ENCODE peak calls at places on chromosomes 11 and 22, in seven cellular contexts. W is WTC11, F is NCI-H1092, P is globus pallidus, R is amniotic stem cell, Q is renal cortical epithelial cell, M is T1000. Z is an unnamed sample.

GRCh38 chr22:40628354-40629042 is 8.0 kb downstream of the MRTFA start:
- DNase-seq in F (no peak), R (no peak), Q (peak), P (no peak), M (no peak), W (no peak), Z (no peak)

GRCh38 chr22:33565580-33565995 is 354.7 kb downstream of the LARGE1 start:
- DNase-seq in R (no peak), M (no peak), F (no peak), W (no peak), P (no peak), Q (no peak), Z (no peak)

GRCh38 chr22:37270928-37271650 is 11.2 kb upstream of the CYTH4 start:
- DNase-seq in F (no peak), R (no peak), M (no peak), P (no peak), W (no peak), Q (no peak), Z (no peak)

GRCh38 chr22:22720201-22720723 is 75.8 kb downstream of the GGTLC2 start:
- DNase-seq in R (no peak), P (peak), M (no peak), W (peak), F (peak), Q (peak), Z (no peak)

GRCh38 chr11:125257185-125257584 is 92.6 kb downstream of the PKNOX2 start:
- DNase-seq in W (peak), F (no peak), M (no peak), P (no peak), Q (no peak), R (no peak), Z (no peak)

GRCh38 chr22:36300396-36301212 is 47.7 kb downstream of the APOL1 start:
- DNase-seq in Q (no peak), R (no peak), M (no peak), P (no peak), F (no peak), W (no peak), Z (no peak)

GRCh38 chr11:26229270-26229669 is 102.7 kb upstream of the ANO3 start:
- DNase-seq in F (no peak), Q (no peak), R (no peak), M (no peak), P (no peak), W (no peak), Z (no peak)

GRCh38 chr22:27828214-27828587 is 26.6 kb upstream of the MN1 start:
- DNase-seq in Q (no peak), M (no peak), P (no peak), R (no peak), F (no peak), W (no peak), Z (no peak)

GRCh38 chr11:122101625-122102291 is 14.3 kb downstream of the BLID start:
- DNase-seq in W (peak), R (peak), F (peak), M (no peak), Q (peak), P (peak), Z (peak)

GRCh38 chr11:100687630-100688395 is 725 bp downstream of the ARHGAP42 start:
- DNase-seq in M (peak), F (peak), P (peak), R (peak), Q (peak), W (peak), Z (peak)

GRCh38 chr11:61907871-61908729 is 9.3 kb downstream of the RAB3IL1 start:
- DNase-seq in Q (no peak), R (no peak), F (no peak), P (no peak), W (no peak), M (no peak), Z (no peak)

GRCh38 chr22:25754527-25755202 is 12.7 kb downstream of the MYO18B start:
- DNase-seq in M (peak), W (no peak), P (no peak), R (no peak), Q (no peak), F (no peak), Z (no peak)

GRCh38 chr11:113473983-113474361 is 1.2 kb downstream of the DRD2 start:
- DNase-seq in F (peak), R (no peak), M (no peak), P (no peak), W (no peak), Q (no peak), Z (no peak)

GRCh38 chr11:75577198-75577597 is 15.1 kb downstream of the SERPINH1 start:
- DNase-seq in Q (peak), R (no peak), M (peak), F (no peak), P (no peak), W (peak), Z (no peak)

GRCh38 chr22:35203583-35203982 is 53.7 kb upstream of the HMGXB4 start:
- DNase-seq in M (no peak), W (no peak), Q (no peak), F (no peak), R (no peak), P (no peak), Z (no peak)